ENCODE peak calls at places on chromosomes 4 and X, in four cellular contexts. E, T, F and P are unnamed samples.

GRCh38 chr4:82517043-82517442 is 44.7 kb downstream of the TMEM150C start:
- DNase-seq in F (no peak), T (no peak), E (no peak), P (no peak)

GRCh38 chrX:11533211-11533651 is 132.5 kb downstream of the ARHGAP6 start:
- DNase-seq in E (peak; percentile 66), T (no peak), F (no peak), P (peak; percentile 79)

GRCh38 chr4:2689825-2690700 is 66.1 kb downstream of the TNIP2 start:
- DNase-seq in E (no peak), T (no peak), F (no peak), P (no peak)

GRCh38 chrX:1564750-1565683 is 26.4 kb upstream of the AKAP17A start:
- DNase-seq in E (no peak), T (no peak), F (no peak), P (no peak)

GRCh38 chr4:107366900-107367299 is 330.8 kb upstream of the DKK2 start:
- DNase-seq in T (no peak), F (no peak), E (no peak), P (no peak)

GRCh38 chrX:9907645-9908387 is 59.3 kb upstream of the CLDN34 start:
- DNase-seq in F (no peak), T (no peak), E (no peak), P (no peak)

GRCh38 chr4:95889662-95890061 is 49.8 kb downstream of the PDHA2 start:
- DNase-seq in F (no peak), T (no peak), E (peak; percentile 50), P (peak; percentile 71)

GRCh38 chr4:72375050-72375736 is 193.8 kb downstream of the ADAMTS3 start:
- DNase-seq in T (no peak), F (peak; percentile 19), E (peak; percentile 76), P (no peak)

GRCh38 chr4:2261110-2261852 is 628 bp downstream of the MXD4 start:
- DNase-seq in T (peak; percentile 50), E (peak; percentile 53), F (peak; percentile 38), P (peak; percentile 74)

GRCh38 chr4:156968479-156968984 is 3.1 kb downstream of the PDGFC start:
- DNase-seq in E (peak; percentile 76), T (no peak), F (peak; percentile 57), P (peak; percentile 92)

GRCh38 chr4:48038666-48039065 is 22.1 kb downstream of the NIPAL1 start:
- DNase-seq in T (no peak), E (no peak), F (no peak), P (no peak)

GRCh38 chr4:116585240-116585639 is 500.1 kb downstream of the TRAM1L1 start:
- DNase-seq in E (no peak), T (no peak), F (no peak), P (peak; percentile 37)

GRCh38 chr4:140300271-140300970 is 73.0 kb upstream of the SCOC start:
- DNase-seq in F (peak; percentile 48), T (no peak), E (peak; percentile 76), P (no peak)

GRCh38 chrX:9829308-9830267 is 43.4 kb downstream of the SHROOM2 start:
- DNase-seq in F (peak; percentile 59), T (no peak), E (no peak), P (peak; percentile 24)

GRCh38 chr4:141871086-141871485 is 234.7 kb downstream of the IL15 start:
- DNase-seq in E (no peak), F (no peak), T (no peak), P (no peak)

GRCh38 chrX:70656304-70656703 is 211.7 kb downstream of the DLG3 start:
- DNase-seq in E (no peak), T (no peak), F (no peak), P (no peak)

GRCh38 chrX:1521459-1521956 is 15.5 kb downstream of the P2RY8 start:
- DNase-seq in E (peak; percentile 81), T (peak; percentile 56), F (no peak), P (no peak)

GRCh38 chr4:185470503-185471195 is 884 bp downstream of the CCDC110 start:
- DNase-seq in T (peak; percentile 37), F (peak; percentile 61), E (peak; percentile 50), P (no peak)

GRCh38 chrX:132271330-132271729 is 52.1 kb upstream of the RAP2C start:
- DNase-seq in T (no peak), F (peak; percentile 41), E (no peak), P (peak; percentile 18)

GRCh38 chrX:38940547-38940946 is 139.3 kb downstream of the MID1IP1 start:
- DNase-seq in E (no peak), T (no peak), F (no peak), P (no peak)

GRCh38 chr4:186458050-186458449 is 97.3 kb downstream of the MTNR1A start:
- DNase-seq in E (no peak), F (no peak), T (no peak), P (no peak)

GRCh38 chr4:35684755-35685154 is 559.6 kb downstream of the ARAP2 start:
- DNase-seq in F (no peak), T (no peak), E (no peak), P (no peak)

GRCh38 chrX:129632443-129632842 is 22.3 kb downstream of the APLN start:
- DNase-seq in E (no peak), F (no peak), T (no peak), P (no peak)

GRCh38 chr4:6273661-6273990 is 4.0 kb downstream of the WFS1 start:
- DNase-seq in T (no peak), F (no peak), E (no peak), P (peak; percentile 29)